ENCODE peak calls at places on chromosomes 3 and 15, in nine cellular contexts. M, G, L, Y, B, V, E, N and R are unnamed samples.

GRCh38 chr3:110790631-110791030 is 281.0 kb upstream of the NECTIN3 start:
- DNase-seq in M (no peak), G (no peak), L (no peak), Y (no peak), B (no peak), V (no peak), E (no peak), N (no peak), R (no peak)

GRCh38 chr3:158094235-158094916 is 11.8 kb downstream of the SHOX2 start:
- DNase-seq in M (no peak), G (no peak), L (no peak), Y (no peak), B (no peak), V (peak), E (no peak), N (no peak), R (no peak)

GRCh38 chr15:70579766-70580165 is 183.6 kb downstream of the UACA start:
- DNase-seq in M (no peak), G (no peak), L (no peak), Y (no peak), B (no peak), V (no peak), E (no peak), N (no peak), R (no peak)

GRCh38 chr3:98613616-98614015 is 20.2 kb upstream of the CPOX start:
- DNase-seq in M (no peak), G (no peak), L (no peak), Y (no peak), B (no peak), V (no peak), E (no peak), N (no peak), R (peak)

GRCh38 chr3:158763421-158763820 is 31.2 kb upstream of the RARRES1 start:
- DNase-seq in M (peak), G (no peak), L (peak), Y (no peak), B (no peak), V (no peak), E (no peak), N (no peak), R (no peak)

GRCh38 chr15:65751431-65751830 is 40.7 kb downstream of the DENND4A start:
- DNase-seq in M (no peak), G (no peak), L (no peak), Y (no peak), B (no peak), V (no peak), E (no peak), N (no peak), R (no peak)

GRCh38 chr3:136171097-136171542 is 25.0 kb downstream of the MSL2 start:
- DNase-seq in M (peak), G (no peak), L (no peak), Y (no peak), B (no peak), V (no peak), E (peak), N (no peak), R (no peak)

GRCh38 chr3:177781686-177782161 is 584.4 kb upstream of the TBL1XR1 start:
- DNase-seq in M (peak), G (no peak), L (peak), Y (peak), B (no peak), V (no peak), E (peak), N (no peak), R (peak)

GRCh38 chr15:41908681-41909461 is 15.0 kb upstream of the SPTBN5 start:
- DNase-seq in M (no peak), G (no peak), L (no peak), Y (no peak), B (no peak), V (no peak), E (no peak), N (no peak), R (no peak)

GRCh38 chr15:32033186-32033890 is 3.0 kb downstream of the CHRNA7 start:
- DNase-seq in M (peak), G (no peak), L (no peak), Y (no peak), B (no peak), V (no peak), E (no peak), N (peak), R (no peak)

GRCh38 chr3:188476930-188477329 is 323.0 kb downstream of the LPP start:
- DNase-seq in M (no peak), G (no peak), L (no peak), Y (no peak), B (no peak), V (no peak), E (no peak), N (no peak), R (peak)

GRCh38 chr15:44394062-44394461 is 33.4 kb upstream of the CTDSPL2 start:
- DNase-seq in M (no peak), G (no peak), L (no peak), Y (no peak), B (no peak), V (no peak), E (peak), N (no peak), R (peak)

GRCh38 chr3:78860567-78860966 is 907.2 kb downstream of the ROBO1 start:
- DNase-seq in M (no peak), G (no peak), L (no peak), Y (no peak), B (no peak), V (no peak), E (no peak), N (no peak), R (no peak)

GRCh38 chr15:56984681-56985515 is 66.5 kb downstream of the TCF12 start:
- DNase-seq in M (no peak), G (no peak), L (no peak), Y (no peak), B (no peak), V (no peak), E (peak), N (no peak), R (peak)

GRCh38 chr3:143242101-143242500 is 122.5 kb downstream of the CHST2 start:
- DNase-seq in M (no peak), G (no peak), L (no peak), Y (no peak), B (no peak), V (no peak), E (peak), N (no peak), R (no peak)

GRCh38 chr3:27357665-27358258 is 11.4 kb downstream of the NEK10 start:
- DNase-seq in M (peak), G (peak), L (peak), Y (no peak), B (peak), V (no peak), E (peak), N (peak), R (peak)

GRCh38 chr3:71011565-71012287 is 571.8 kb downstream of the FOXP1 start:
- DNase-seq in M (no peak), G (no peak), L (no peak), Y (no peak), B (no peak), V (no peak), E (no peak), N (no peak), R (no peak)

GRCh38 chr15:88179562-88179961 is 77.0 kb downstream of the NTRK3 start:
- DNase-seq in M (no peak), G (no peak), L (no peak), Y (no peak), B (no peak), V (no peak), E (no peak), N (no peak), R (no peak)

GRCh38 chr15:84749111-84749991 is 959 bp downstream of the ZNF592 start:
- DNase-seq in M (peak), G (peak), L (peak), Y (peak), B (peak), V (peak), E (peak), N (peak), R (peak)

GRCh38 chr3:67461667-67462142 is 192.7 kb downstream of the SUCLG2 start:
- DNase-seq in M (no peak), G (no peak), L (no peak), Y (peak), B (no peak), V (no peak), E (peak), N (no peak), R (peak)

GRCh38 chr15:95887666-95888480 is 442.6 kb upstream of the NR2F2 start:
- DNase-seq in M (no peak), G (no peak), L (no peak), Y (no peak), B (no peak), V (no peak), E (no peak), N (no peak), R (peak)

GRCh38 chr3:59809016-59809415 is 759.2 kb upstream of the CFAP20DC start:
- DNase-seq in M (no peak), G (no peak), L (no peak), Y (no peak), B (no peak), V (no peak), E (peak), N (no peak), R (peak)

GRCh38 chr3:160060409-160061027 is 71.9 kb downstream of the IL12A start:
- DNase-seq in M (no peak), G (no peak), L (no peak), Y (no peak), B (no peak), V (no peak), E (no peak), N (no peak), R (no peak)

GRCh38 chr3:55267206-55267930 is 219.7 kb downstream of the WNT5A start:
- DNase-seq in M (no peak), G (no peak), L (no peak), Y (no peak), B (no peak), V (no peak), E (no peak), N (no peak), R (no peak)

GRCh38 chr3:159844801-159845261 is 143.8 kb upstream of the IL12A start:
- DNase-seq in M (no peak), G (no peak), L (no peak), Y (no peak), B (no peak), V (no peak), E (no peak), N (no peak), R (no peak)

GRCh38 chr15:47888721-47889120 is 171.4 kb downstream of the SEMA6D start:
- DNase-seq in M (no peak), G (no peak), L (no peak), Y (no peak), B (no peak), V (no peak), E (no peak), N (no peak), R (no peak)

GRCh38 chr15:80591471-80591870 is 103.6 kb upstream of the ABHD17C start:
- DNase-seq in M (no peak), G (no peak), L (no peak), Y (no peak), B (no peak), V (no peak), E (no peak), N (no peak), R (no peak)

GRCh38 chr15:70274255-70274654 is 176.5 kb upstream of the TLE3 start:
- DNase-seq in M (no peak), G (no peak), L (no peak), Y (no peak), B (no peak), V (no peak), E (no peak), N (no peak), R (no peak)

GRCh38 chr3:197335428-197336132 is 37.2 kb upstream of the DLG1 start:
- DNase-seq in M (peak), G (no peak), L (no peak), Y (no peak), B (no peak), V (no peak), E (no peak), N (no peak), R (no peak)

GRCh38 chr15:88700716-88701115 is 61.9 kb downstream of the ISG20 start:
- DNase-seq in M (no peak), G (no peak), L (no peak), Y (no peak), B (no peak), V (no peak), E (no peak), N (no peak), R (no peak)

GRCh38 chr3:3160826-3161225 is 18.7 kb downstream of the CRBN start:
- DNase-seq in M (no peak), G (no peak), L (no peak), Y (no peak), B (no peak), V (no peak), E (peak), N (no peak), R (no peak)

DNA sequence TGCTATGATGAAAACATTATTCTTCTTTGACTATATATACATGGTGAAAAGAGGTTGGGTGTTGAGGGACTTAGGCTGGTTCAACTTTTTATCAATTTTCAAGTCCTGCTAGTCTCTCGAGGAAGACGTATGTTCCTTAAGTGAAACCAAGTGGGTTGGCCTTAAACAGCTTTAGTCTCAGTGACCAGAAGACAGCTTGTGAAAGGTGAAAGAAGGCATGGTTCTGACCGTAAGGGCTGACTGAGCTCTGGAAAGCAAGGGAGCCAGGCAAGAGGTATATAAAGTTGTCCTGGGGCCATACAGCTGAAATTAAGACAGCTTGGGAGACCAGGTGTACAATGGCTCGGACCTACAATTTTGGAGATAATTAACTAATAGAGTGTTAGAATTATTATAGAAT is 128.9 kb upstream of the TP63 start:
- DNase-seq in M (no peak), G (no peak), L (no peak), Y (no peak), B (no peak), V (no peak), E (no peak), N (no peak), R (no peak)
- TF ChIP-seq CTCF in M (no peak), G (no peak), L (no peak), Y (no peak), B (no peak), V (no peak), E (no peak), N (no peak), R (no peak)

GRCh38 chr3:171837698-171838097 is 5.5 kb upstream of the TMEM212 start:
- DNase-seq in M (no peak), G (no peak), L (no peak), Y (no peak), B (no peak), V (no peak), E (no peak), N (no peak), R (no peak)
- H3K4me3 ChIP-seq in M (no peak), G (no peak), L (no peak), Y (no peak), B (no peak), V (no peak), E (no peak), N (no peak), R (no peak)

DNA sequence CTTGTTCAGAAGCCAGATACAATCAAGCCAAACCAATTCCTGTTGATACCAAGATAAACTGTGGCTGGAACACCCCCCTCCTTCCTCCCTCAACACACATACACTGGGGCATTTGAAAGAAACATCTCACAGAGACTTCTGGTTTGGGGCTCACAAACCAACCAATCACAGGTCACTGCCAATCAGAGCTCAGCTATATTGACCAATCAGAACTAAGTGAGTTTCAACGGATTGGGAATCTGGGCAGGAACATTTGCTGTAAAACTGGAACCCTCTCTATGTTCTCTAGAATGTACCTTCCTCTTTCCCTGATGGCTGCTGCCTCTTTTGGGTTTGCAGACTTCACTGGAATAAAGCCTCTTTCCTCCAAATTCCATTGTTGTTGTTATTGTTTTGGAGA is 340.6 kb upstream of the GOLIM4 start:
- DNase-seq in M (no peak), G (no peak), L (no peak), Y (no peak), B (no peak), V (no peak), E (no peak), N (no peak), R (no peak)
- TF ChIP-seq CTCF in M (no peak), G (no peak), L (no peak), Y (no peak), B (no peak), V (no peak), E (no peak), N (no peak), R (no peak)

DNA sequence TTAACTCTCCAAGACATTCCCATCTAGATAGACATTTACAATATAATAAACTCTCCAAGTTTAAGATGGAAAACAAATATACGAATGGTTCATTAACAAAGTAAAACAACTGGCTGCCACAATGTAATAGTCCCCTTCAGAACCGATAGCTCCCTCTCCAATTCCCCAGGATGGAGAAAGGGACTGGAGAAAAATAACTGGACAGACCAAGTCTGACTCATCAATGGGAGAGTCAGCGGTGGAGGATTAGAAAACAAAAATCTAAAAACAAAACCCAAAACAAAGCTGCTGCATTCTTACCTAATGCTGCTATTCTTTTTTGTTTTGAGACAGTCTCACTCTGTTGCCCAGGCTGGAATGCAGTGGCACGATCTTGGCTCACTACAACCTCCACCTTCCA is 468.1 kb downstream of the SHQ1 start:
- DNase-seq in M (no peak), G (no peak), L (no peak), Y (no peak), B (no peak), V (no peak), E (peak), N (no peak), R (peak)
- H3K4me3 ChIP-seq in M (no peak), G (no peak), L (no peak), Y (no peak), B (no peak), V (no peak), E (no peak), N (no peak), R (no peak)

GRCh38 chr15:78140296-78140695 is 8.9 kb upstream of the IDH3A start:
- DNase-seq in M (no peak), G (no peak), L (no peak), Y (no peak), B (no peak), V (no peak), E (no peak), N (no peak), R (no peak)
- TF ChIP-seq CTCF in M (no peak), G (no peak), L (no peak), Y (no peak), B (peak), V (no peak), E (no peak), N (no peak), R (no peak)

DNA sequence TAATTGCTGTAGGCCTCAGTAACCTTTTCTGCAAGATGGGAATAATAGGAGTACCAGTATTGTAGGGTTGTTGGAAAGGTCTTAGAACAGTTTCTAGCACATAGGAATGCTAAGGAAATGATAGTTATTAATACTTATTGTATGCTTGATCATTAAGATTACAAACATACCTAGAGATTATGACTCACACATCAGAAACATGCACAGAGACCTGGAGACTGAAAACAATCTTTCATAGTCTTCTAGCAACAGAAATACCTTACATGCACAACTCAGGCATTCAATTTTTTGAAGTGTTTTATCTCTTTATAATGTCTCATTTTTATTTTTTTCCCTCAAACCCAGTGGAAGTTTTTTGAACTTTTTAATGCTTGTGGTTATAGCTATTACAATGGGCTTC is 104.4 kb upstream of the ZBTB20 start:
- DNase-seq in M (no peak), G (no peak), L (no peak), Y (no peak), B (no peak), V (no peak), E (peak), N (no peak), R (peak)
- H3K4me3 ChIP-seq in M (no peak), G (no peak), L (no peak), Y (no peak), B (no peak), V (no peak), E (no peak), N (no peak), R (no peak)

GRCh38 chr3:120147072-120147871 is 53.0 kb upstream of the GSK3B start:
- DNase-seq in M (no peak), G (peak), L (no peak), Y (no peak), B (peak), V (no peak), E (no peak), N (no peak), R (no peak)
- TF ChIP-seq CTCF in M (no peak), G (peak), L (no peak), Y (no peak), B (peak), V (no peak), E (no peak), N (no peak), R (no peak)